ENCODE peak calls at places on chromosome 19, in nine cellular contexts. V is aorta, S is small intestine, E is GM23248, I is testis, C is psoas muscle, P is thyroid gland, Q is breast epithelium, H is thoracic aorta. Z is an unnamed sample.

GRCh38 chr19:51743405-51743804 is 8.3 kb downstream of the FPR1 start:
- DNase-seq in V (no peak), S (no peak), E (peak; percentile 23), I (no peak), C (no peak), P (no peak), Q (no peak), H (no peak), Z (no peak)

GRCh38 chr19:55226788-55227187 is 1.8 kb downstream of the TMEM86B start:
- DNase-seq in V (no peak), S (no peak), E (no peak), I (no peak), C (peak; percentile 8), P (no peak), Q (no peak), H (no peak), Z (no peak)

GRCh38 chr19:10134040-10134439 is 14.3 kb upstream of the EIF3G start:
- DNase-seq in V (no peak), S (no peak), E (no peak), I (no peak), C (no peak), P (no peak), Q (no peak), H (no peak), Z (no peak)

GRCh38 chr19:43763473-43763939 is 8.7 kb upstream of the SMG9 start:
- DNase-seq in V (no peak), S (no peak), E (peak; percentile 79), I (no peak), C (no peak), P (no peak), Q (no peak), H (no peak), Z (no peak)

GRCh38 chr19:13396256-13397080 is 109.8 kb downstream of the CACNA1A start:
- DNase-seq in V (no peak), S (peak; percentile 11), E (peak; percentile 82), I (peak; percentile 63), C (no peak), P (peak; percentile 3), Q (no peak), H (no peak), Z (peak; percentile 20)

GRCh38 chr19:53871448-53871847 is 3.8 kb downstream of the MYADM start:
- DNase-seq in V (no peak), S (no peak), E (no peak), I (no peak), C (no peak), P (no peak), Q (no peak), H (no peak), Z (no peak)

GRCh38 chr19:54893406-54893805 is 12.5 kb upstream of the NCR1 start:
- DNase-seq in V (peak; percentile 33), S (peak; percentile 5), E (no peak), I (no peak), C (no peak), P (no peak), Q (no peak), H (no peak), Z (no peak)

GRCh38 chr19:55390461-55390880 is 4.7 kb downstream of the RPL28 start:
- DNase-seq in V (no peak), S (no peak), E (no peak), I (no peak), C (no peak), P (no peak), Q (no peak), H (no peak), Z (no peak)

GRCh38 chr19:54478677-54479266 is 5.7 kb upstream of the CDC42EP5 start:
- DNase-seq in V (peak; percentile 41), S (peak; percentile 63), E (peak; percentile 63), I (no peak), C (no peak), P (no peak), Q (no peak), H (no peak), Z (no peak)

GRCh38 chr19:10052602-10053360 is 33.3 kb upstream of the SHFL start:
- DNase-seq in V (no peak), S (no peak), E (no peak), I (no peak), C (no peak), P (no peak), Q (no peak), H (no peak), Z (no peak)

GRCh38 chr19:45202637-45203036 is 24.1 kb downstream of the BLOC1S3 start:
- DNase-seq in V (no peak), S (no peak), E (no peak), I (no peak), C (no peak), P (no peak), Q (peak; percentile 62), H (no peak), Z (no peak)

GRCh38 chr19:53224606-53225005 is 30.1 kb downstream of the ZNF677 start:
- DNase-seq in V (no peak), S (no peak), E (no peak), I (no peak), C (no peak), P (no peak), Q (no peak), H (no peak), Z (no peak)

GRCh38 chr19:30207357-30207756 is 164.8 kb upstream of the ZNF536 start:
- DNase-seq in V (no peak), S (no peak), E (no peak), I (no peak), C (no peak), P (no peak), Q (no peak), H (no peak), Z (no peak)

GRCh38 chr19:866769-867300 is 7.4 kb downstream of the CFD start:
- DNase-seq in V (no peak), S (no peak), E (no peak), I (no peak), C (no peak), P (no peak), Q (no peak), H (no peak), Z (no peak)
- H3K36me3 ChIP-seq in V (no peaks in the 10 kb centered on the region), S (peaks cover 4% of the 10 kb centered on the region), E (no peaks in the 10 kb centered on the region), I (no peaks in the 10 kb centered on the region), C (no peaks in the 10 kb centered on the region), P (peaks cover 16% of the 10 kb centered on the region), Q (no peaks in the 10 kb centered on the region), H (peaks cover 15% of the 10 kb centered on the region), Z (peaks cover 10% of the 10 kb centered on the region)

GRCh38 chr19:58439576-58440554 is at the start of gene ZNF132:
- DNase-seq in V (peak; percentile 98), S (peak; percentile 100), E (peak; percentile 100), I (peak; percentile 100), C (peak; percentile 97), P (peak; percentile 98), Q (peak; percentile 99), H (peak; percentile 98), Z (peak; percentile 97)

DNA sequence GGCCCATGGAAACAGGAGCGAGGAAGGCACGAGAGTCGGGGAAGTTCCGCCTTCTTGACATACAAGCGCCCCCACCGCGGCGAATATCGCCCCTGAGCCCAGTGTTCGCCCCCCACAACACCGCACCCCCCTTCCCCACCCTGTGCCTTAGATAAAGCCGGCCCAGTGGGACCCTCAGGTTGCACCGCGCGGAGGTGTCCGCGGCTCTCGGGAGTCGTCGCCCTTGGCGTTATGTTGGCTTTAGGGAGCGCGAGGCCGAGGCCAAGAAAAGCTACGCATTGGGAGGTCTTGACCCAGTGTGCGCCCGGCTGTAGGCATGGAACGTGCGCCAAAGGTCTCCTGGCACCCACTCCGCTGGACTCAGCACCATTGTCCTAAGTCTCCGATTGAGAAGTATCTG is 603 bp upstream of the ZNF132 start:
- DNase-seq in V (no peak), S (no peak), E (peak; percentile 13), I (no peak), C (no peak), P (no peak), Q (no peak), H (no peak), Z (no peak)
- H3K27ac ChIP-seq in V (no peak overlapping the region), S (no peak overlapping the region), E (peak overlapping the region; percentile 67), I (peak overlapping the region; percentile 53), C (peak overlapping the region; percentile 81), P (peak overlapping the region; percentile 52), Q (peak overlapping the region; percentile 75), H (peak overlapping the region; percentile 83), Z (peak overlapping the region; percentile 82)

GRCh38 chr19:6570754-6571153 is 20.2 kb downstream of the CD70 start:
- DNase-seq in V (no peak), S (no peak), E (no peak), I (no peak), C (no peak), P (no peak), Q (no peak), H (no peak), Z (no peak)

GRCh38 chr19:6572217-6572616 is 18.7 kb downstream of the CD70 start:
- DNase-seq in V (no peak), S (no peak), E (no peak), I (peak; percentile 35), C (peak; percentile 64), P (no peak), Q (no peak), H (no peak), Z (peak; percentile 26)

GRCh38 chr19:6571167-6571566 is 19.8 kb downstream of the CD70 start:
- DNase-seq in V (no peak), S (no peak), E (no peak), I (no peak), C (no peak), P (no peak), Q (no peak), H (no peak), Z (no peak)

GRCh38 chr19:6568010-6568411 is 22.9 kb downstream of the CD70 start:
- DNase-seq in V (no peak), S (no peak), E (no peak), I (no peak), C (no peak), P (no peak), Q (no peak), H (no peak), Z (no peak)

GRCh38 chr19:6568816-6569215 is 22.1 kb downstream of the CD70 start:
- DNase-seq in V (no peak), S (no peak), E (no peak), I (no peak), C (no peak), P (no peak), Q (no peak), H (no peak), Z (no peak)
- H3K9me3 ChIP-seq in V (peaks cover 5% of the 10 kb centered on the region), S (no peaks in the 10 kb centered on the region), E (no peaks in the 10 kb centered on the region), I (no peaks in the 10 kb centered on the region), C (peaks cover 7% of the 10 kb centered on the region), P (no peaks in the 10 kb centered on the region), Q (peaks cover 20% of the 10 kb centered on the region), H (peaks cover 6% of the 10 kb centered on the region), Z (peaks cover 28% of the 10 kb centered on the region)

DNA sequence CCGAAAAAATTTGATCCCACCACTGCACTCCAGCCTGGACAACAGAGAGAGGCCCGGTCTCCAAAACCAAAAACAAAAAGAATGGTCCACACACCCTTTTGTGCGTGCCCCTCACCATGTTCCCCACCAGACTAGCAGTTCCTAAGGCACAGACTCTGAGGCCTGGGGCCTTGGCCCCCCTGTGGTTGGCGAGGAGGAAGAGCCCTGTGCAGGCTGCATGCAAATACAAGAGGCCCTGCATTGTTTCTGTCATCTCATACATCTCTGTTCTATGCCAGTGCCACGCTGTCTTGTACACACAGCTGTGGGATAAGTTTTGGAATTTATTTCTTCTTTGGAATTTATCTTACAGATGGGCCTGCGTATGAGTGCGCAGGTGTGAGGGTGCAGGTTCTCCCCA is 4.7 kb upstream of the YJEFN3 start:
- DNase-seq in V (no peak), S (no peak), E (no peak), I (no peak), C (no peak), P (no peak), Q (no peak), H (no peak), Z (no peak)
- H3K36me3 ChIP-seq in V (peaks cover 2% of the 10 kb centered on the region), S (peaks cover 5% of the 10 kb centered on the region), E (peaks cover 2% of the 10 kb centered on the region), I (no peaks in the 10 kb centered on the region), C (no peaks in the 10 kb centered on the region), P (peaks cover 7% of the 10 kb centered on the region), Q (peaks cover 4% of the 10 kb centered on the region), H (peaks cover 27% of the 10 kb centered on the region), Z (peaks cover 56% of the 10 kb centered on the region)

Z was measured in left ventricle myocardium inferior.